ENCODE peak calls at places on chromosomes 13 and 19, in nine cellular contexts. C is cardiac muscle cell; B is activated naive CD4-positive, alpha-beta T cell; K is non-pigmented ciliary epithelial cell; T is LoVo; Q is left lung; Y is activated CD8-positive, alpha-beta memory T cell treated with anti-CD3 and anti-CD28 coated beads for 4 hours; J is neural crest cell; N is AG20443. U is an unnamed sample.

GRCh38 chr19:1483979-1484428 is 5.0 kb upstream of the C19orf25 start:
- DNase-seq in C (no peak), B (no peak), K (no peak), T (no peak), Q (no peak), Y (no peak), J (no peak), N (no peak), U (no peak)

GRCh38 chr19:35882074-35882832 is 13.9 kb downstream of the APLP1 start:
- DNase-seq in C (peak; percentile 84), B (no peak), K (no peak), T (peak; percentile 43), Q (no peak), Y (no peak), J (no peak), N (peak; percentile 69), U (no peak)

GRCh38 chr19:46704379-46705076 is 12.4 kb downstream of the PRKD2 start:
- DNase-seq in C (peak; percentile 51), B (peak; percentile 86), K (no peak), T (peak; percentile 25), Q (peak; percentile 68), Y (peak; percentile 61), J (peak; percentile 83), N (peak; percentile 89), U (peak; percentile 95)

GRCh38 chr19:50932018-50932689 is 20.7 kb downstream of the KLK5 start:
- DNase-seq in C (no peak), B (no peak), K (no peak), T (peak; percentile 58), Q (no peak), Y (no peak), J (no peak), N (no peak), U (no peak)

GRCh38 chr13:93244141-93244917 is 17.7 kb downstream of the GPC6 start:
- DNase-seq in C (peak; percentile 64), B (no peak), K (no peak), T (no peak), Q (no peak), Y (no peak), J (no peak), N (peak; percentile 61), U (no peak)

GRCh38 chr19:48568345-48568886 is 16.4 kb downstream of the SULT2B1 start:
- DNase-seq in C (peak; percentile 91), B (no peak), K (no peak), T (peak; percentile 81), Q (peak; percentile 87), Y (no peak), J (no peak), N (peak; percentile 92), U (no peak)

GRCh38 chr13:108214511-108215383 is 589 bp downstream of the LIG4 start:
- DNase-seq in C (no peak), B (no peak), K (no peak), T (no peak), Q (no peak), Y (no peak), J (no peak), N (peak; percentile 18), U (no peak)

GRCh38 chr19:18274303-18274775 is at the start of gene IQCN:
- DNase-seq in C (peak; percentile 28), B (no peak), K (no peak), T (peak; percentile 58), Q (no peak), Y (no peak), J (no peak), N (peak; percentile 40), U (peak; percentile 39)

GRCh38 chr13:46296920-46297319 is 85.2 kb downstream of the LRRC63 start:
- DNase-seq in C (peak; percentile 95), B (no peak), K (peak; percentile 49), T (peak; percentile 5), Q (no peak), Y (no peak), J (no peak), N (peak; percentile 75), U (no peak)

GRCh38 chr13:51456510-51456909 is 3.7 kb upstream of the INTS6 start:
- DNase-seq in C (no peak), B (no peak), K (no peak), T (no peak), Q (no peak), Y (no peak), J (no peak), N (no peak), U (no peak)

GRCh38 chr19:30403583-30403982 is 31.4 kb downstream of the ZNF536 start:
- DNase-seq in C (no peak), B (no peak), K (no peak), T (no peak), Q (no peak), Y (no peak), J (no peak), N (no peak), U (no peak)

GRCh38 chr19:38978315-38978689 is 2.8 kb upstream of the FBXO17 start:
- DNase-seq in C (no peak), B (no peak), K (no peak), T (no peak), Q (no peak), Y (no peak), J (no peak), N (no peak), U (no peak)

GRCh38 chr13:110457361-110457760 is 104.2 kb downstream of the RAB20 start:
- DNase-seq in C (no peak), B (no peak), K (no peak), T (no peak), Q (no peak), Y (no peak), J (no peak), N (no peak), U (no peak)

GRCh38 chr13:28316841-28317240 is 178.1 kb downstream of the FLT1 start:
- DNase-seq in C (no peak), B (no peak), K (no peak), T (no peak), Q (no peak), Y (no peak), J (no peak), N (no peak), U (no peak)

GRCh38 chr19:38705197-38706019 is 38.9 kb downstream of the CAPN12 start:
- DNase-seq in C (no peak), B (no peak), K (no peak), T (no peak), Q (no peak), Y (no peak), J (no peak), N (no peak), U (no peak)

GRCh38 chr13:85525411-85525810 is 273.8 kb downstream of the SLITRK6 start:
- DNase-seq in C (no peak), B (no peak), K (no peak), T (no peak), Q (no peak), Y (no peak), J (no peak), N (no peak), U (no peak)

GRCh38 chr13:69601661-69602060 is 506.0 kb upstream of the ATXN8OS start:
- DNase-seq in C (no peak), B (no peak), K (no peak), T (no peak), Q (no peak), Y (no peak), J (no peak), N (no peak), U (no peak)

GRCh38 chr19:44540736-44541135 is 11.3 kb upstream of the CEACAM20 start:
- DNase-seq in C (no peak), B (no peak), K (no peak), T (no peak), Q (no peak), Y (no peak), J (no peak), N (no peak), U (no peak)

GRCh38 chr19:843180-843835 is 2.5 kb downstream of the PRTN3 start:
- DNase-seq in C (no peak), B (no peak), K (no peak), T (no peak), Q (no peak), Y (no peak), J (no peak), N (no peak), U (no peak)

GRCh38 chr19:47228168-47228936 is 2.6 kb downstream of the BBC3 start:
- DNase-seq in C (no peak), B (no peak), K (no peak), T (peak; percentile 56), Q (peak; percentile 54), Y (no peak), J (no peak), N (peak; percentile 34), U (peak; percentile 31)

GRCh38 chr13:80419416-80419815 is 78.5 kb upstream of the SPRY2 start:
- DNase-seq in C (no peak), B (no peak), K (no peak), T (no peak), Q (no peak), Y (no peak), J (no peak), N (no peak), U (no peak)

GRCh38 chr13:111335263-111335662 is 14.8 kb downstream of the TEX29 start:
- DNase-seq in C (no peak), B (no peak), K (no peak), T (no peak), Q (no peak), Y (no peak), J (no peak), N (no peak), U (no peak)

GRCh38 chr13:25978961-25979360 is 72.9 kb downstream of the SHISA2 start:
- DNase-seq in C (no peak), B (no peak), K (no peak), T (no peak), Q (no peak), Y (no peak), J (no peak), N (no peak), U (no peak)

GRCh38 chr19:2149980-2150793 is 1.2 kb downstream of the AP3D1 start:
- DNase-seq in C (peak; percentile 33), B (no peak), K (no peak), T (peak; percentile 32), Q (no peak), Y (no peak), J (no peak), N (no peak), U (no peak)

GRCh38 chr13:44147222-44147621 is 226.4 kb upstream of the SERP2 start:
- DNase-seq in C (no peak), B (no peak), K (no peak), T (no peak), Q (no peak), Y (no peak), J (no peak), N (no peak), U (no peak)

GRCh38 chr13:79481685-79482052 is 714 bp downstream of the NDFIP2 start:
- DNase-seq in C (no peak), B (peak; percentile 14), K (no peak), T (peak; percentile 19), Q (no peak), Y (peak; percentile 74), J (no peak), N (no peak), U (no peak)

GRCh38 chr13:34750078-34750703 is 191.9 kb upstream of the NBEA start:
- DNase-seq in C (peak; percentile 66), B (no peak), K (no peak), T (no peak), Q (no peak), Y (no peak), J (no peak), N (peak; percentile 51), U (no peak)

U was measured in central memory CD8-positive, alpha-beta T cell.